ENCODE peak calls at places on chromosomes 7 and 10, in seven cellular contexts. B is NB4, I is PC-3, F is neural crest cell, C is fibroblast of mammary gland, A is neural progenitor cell, L is heart left ventricle. V is an unnamed sample.

GRCh38 chr10:71134732-71135211 is 77.6 kb upstream of the UNC5B start:
- DNase-seq in B (no peak), I (no peak), F (no peak), C (no peak), A (no peak), L (no peak), V (no peak)

GRCh38 chr7:68963547-68963946 is 634.7 kb upstream of the AUTS2 start:
- DNase-seq in B (no peak), I (no peak), F (no peak), C (peak), A (no peak), L (no peak), V (no peak)

GRCh38 chr7:91034459-91035368 is 229.5 kb upstream of the FZD1 start:
- DNase-seq in B (peak), I (peak), F (peak), C (peak), A (peak), L (peak), V (peak)

GRCh38 chr7:129376778-129377700 is 57.2 kb upstream of the STRIP2 start:
- DNase-seq in B (peak), I (peak), F (no peak), C (peak), A (no peak), L (no peak), V (peak)

GRCh38 chr10:28410420-28411135 is 107.7 kb upstream of the MPP7 start:
- DNase-seq in B (no peak), I (peak), F (no peak), C (no peak), A (no peak), L (no peak), V (peak)

GRCh38 chr7:140269004-140269638 is 92.3 kb upstream of the KDM7A start:
- DNase-seq in B (no peak), I (no peak), F (no peak), C (no peak), A (no peak), L (no peak), V (no peak)

GRCh38 chr7:37516610-37517108 is 68.0 kb upstream of the ELMO1 start:
- DNase-seq in B (peak), I (no peak), F (no peak), C (no peak), A (no peak), L (no peak), V (no peak)

GRCh38 chr10:73368238-73368637 is 9.6 kb upstream of the CFAP70 start:
- DNase-seq in B (no peak), I (no peak), F (no peak), C (no peak), A (no peak), L (no peak), V (no peak)

GRCh38 chr10:28684986-28685580 is 7.8 kb downstream of the BAMBI start:
- DNase-seq in B (no peak), I (peak), F (no peak), C (no peak), A (no peak), L (no peak), V (no peak)

GRCh38 chr7:106563466-106564150 is 97.3 kb downstream of the CCDC71L start:
- DNase-seq in B (no peak), I (no peak), F (no peak), C (peak), A (no peak), L (no peak), V (peak)

GRCh38 chr10:31134303-31134928 is 102.8 kb upstream of the ZNF438 start:
- DNase-seq in B (peak), I (peak), F (no peak), C (peak), A (no peak), L (no peak), V (peak)

GRCh38 chr7:29095666-29096560 is 50.4 kb downstream of the CPVL start:
- DNase-seq in B (no peak), I (no peak), F (no peak), C (peak), A (no peak), L (no peak), V (no peak)

GRCh38 chr7:29086545-29086944 is 59.8 kb downstream of the CPVL start:
- DNase-seq in B (no peak), I (no peak), F (no peak), C (no peak), A (no peak), L (no peak), V (no peak)

GRCh38 chr7:29087840-29088169 is 58.5 kb downstream of the CPVL start:
- DNase-seq in B (no peak), I (no peak), F (no peak), C (no peak), A (no peak), L (no peak), V (no peak)

GRCh38 chr7:29091121-29091601 is 55.2 kb downstream of the CPVL start:
- DNase-seq in B (no peak), I (no peak), F (peak), C (no peak), A (peak), L (peak), V (no peak)

DNA sequence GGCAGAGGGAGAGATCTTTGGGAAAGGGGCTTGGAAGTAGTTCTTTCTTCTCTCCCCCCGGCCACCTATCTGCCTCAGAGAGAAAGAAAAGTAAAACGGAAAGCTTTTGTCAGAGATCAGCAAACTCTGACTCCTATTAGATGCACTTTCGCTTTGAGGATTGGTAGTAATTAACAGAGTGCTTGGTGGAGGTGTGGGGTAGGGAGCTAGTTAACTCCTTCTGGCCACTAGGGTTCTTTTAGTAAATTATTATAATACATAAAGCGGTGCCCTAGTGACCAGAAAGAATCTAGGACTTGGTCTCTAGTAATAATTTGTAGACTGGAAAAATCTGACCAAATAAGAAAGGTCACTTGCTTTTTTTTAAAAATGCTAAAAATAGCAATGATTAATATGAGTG is 54.6 kb downstream of the CPVL start:
- DNase-seq in B (no peak), I (no peak), F (no peak), C (peak), A (peak), L (no peak), V (no peak)
- TF ChIP-seq CTCF in B (no peak), I (no peak), F (peak), C (no peak), A (peak), L (no peak), V (peak)

GRCh38 chr7:98175260-98175604 is 36.0 kb upstream of the BHLHA15 start:
- DNase-seq in B (no peak), I (no peak), F (no peak), C (no peak), A (no peak), L (no peak), V (no peak)

GRCh38 chr7:98177553-98177952 is 33.7 kb upstream of the BHLHA15 start:
- DNase-seq in B (no peak), I (no peak), F (no peak), C (no peak), A (no peak), L (no peak), V (no peak)

GRCh38 chr7:98170944-98171343 is 40.3 kb upstream of the BHLHA15 start:
- DNase-seq in B (no peak), I (no peak), F (no peak), C (no peak), A (no peak), L (no peak), V (no peak)

GRCh38 chr7:98171449-98171848 is 39.8 kb upstream of the BHLHA15 start:
- DNase-seq in B (no peak), I (no peak), F (no peak), C (no peak), A (no peak), L (no peak), V (no peak)

DNA sequence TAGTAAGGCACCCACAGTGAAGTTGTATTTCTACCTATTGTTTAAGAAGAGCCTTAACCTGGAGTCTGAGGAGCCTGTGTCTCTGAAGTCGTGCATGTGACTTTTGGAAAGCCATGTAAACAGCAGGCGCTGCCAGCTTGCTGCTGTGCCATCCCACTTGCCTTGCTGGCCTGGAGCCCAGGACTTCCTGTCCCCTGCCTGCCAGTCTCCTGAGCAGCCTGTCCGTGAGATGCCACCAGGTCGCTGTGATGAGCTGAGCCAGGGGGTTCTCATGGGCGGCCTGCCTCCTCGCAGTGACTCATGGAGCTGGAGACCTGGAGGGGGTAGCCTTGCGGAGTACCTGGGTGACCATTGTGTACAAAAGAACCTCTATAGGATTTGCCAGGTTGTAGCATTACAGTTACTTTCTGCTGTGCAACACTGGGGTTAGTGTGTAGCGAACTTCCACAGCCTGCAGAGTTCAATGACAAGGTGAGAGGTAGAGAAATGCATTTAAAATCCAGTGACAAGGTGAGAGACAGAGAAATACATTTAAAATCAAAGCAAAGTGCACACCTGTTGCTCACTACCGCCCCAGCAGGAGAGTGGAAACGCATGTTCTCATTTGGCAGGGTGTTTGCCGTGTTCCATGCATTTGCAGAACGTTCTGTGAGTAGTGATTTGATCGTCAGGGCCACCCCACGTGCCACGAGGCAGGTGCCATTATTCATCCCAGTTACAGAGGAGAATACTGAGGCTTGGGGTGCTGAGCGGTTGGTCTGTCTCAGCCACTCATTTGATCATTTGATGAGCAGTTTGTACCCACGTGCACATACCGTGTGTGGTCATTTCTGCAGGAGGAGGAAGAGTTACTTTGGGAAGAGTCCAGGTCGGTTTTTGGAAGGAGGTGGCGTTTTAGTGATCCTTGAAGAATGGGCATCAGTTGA is 36.6 kb upstream of the BHLHA15 start:
- DNase-seq in B (no peak), I (no peak), F (no peak), C (no peak), A (no peak), L (peak), V (no peak)
- TF ChIP-seq CTCF in B (no peak), I (peak), F (no peak), C (no peak), A (no peak), L (no peak), V (no peak)

GRCh38 chr7:23105644-23106490 is at the start of gene KLHL7:
- DNase-seq in B (peak), I (peak), F (peak), C (peak), A (peak), L (peak), V (peak)
- TF ChIP-seq CTCF in B (peak), I (no peak), F (peak), C (peak), A (no peak), L (peak), V (peak)

GRCh38 chr7:107661865-107662379 is 1.3 kb downstream of the SLC26A4 start:
- DNase-seq in B (no peak), I (no peak), F (no peak), C (no peak), A (peak), L (no peak), V (no peak)
- TF ChIP-seq CTCF in B (no peak), I (peak), F (no peak), C (no peak), A (no peak), L (no peak), V (no peak)

GRCh38 chr7:156074982-156075615 is 262.8 kb upstream of the SHH start:
- DNase-seq in B (no peak), I (no peak), F (no peak), C (no peak), A (no peak), L (no peak), V (no peak)
- TF ChIP-seq CTCF in B (no peak), I (peak), F (no peak), C (no peak), A (no peak), L (no peak), V (no peak)

GRCh38 chr10:112658465-112658864 is 211.4 kb downstream of the VTI1A start:
- DNase-seq in B (no peak), I (no peak), F (no peak), C (no peak), A (no peak), L (no peak), V (no peak)

GRCh38 chr10:112663181-112663879 is 216.3 kb downstream of the VTI1A start:
- DNase-seq in B (no peak), I (peak), F (no peak), C (peak), A (no peak), L (no peak), V (peak)

GRCh38 chr10:112655722-112656121 is 208.7 kb downstream of the VTI1A start:
- DNase-seq in B (no peak), I (no peak), F (no peak), C (no peak), A (no peak), L (no peak), V (no peak)

GRCh38 chr10:112654794-112655193 is 207.8 kb downstream of the VTI1A start:
- DNase-seq in B (no peak), I (no peak), F (no peak), C (no peak), A (no peak), L (no peak), V (no peak)

GRCh38 chr10:112658900-112659328 is 211.9 kb downstream of the VTI1A start:
- DNase-seq in B (no peak), I (peak), F (no peak), C (no peak), A (peak), L (no peak), V (peak)
- TF ChIP-seq CTCF in B (no peak), I (no peak), F (no peak), C (no peak), A (no peak), L (no peak), V (no peak)

GRCh38 chr7:816300-816750 is 16.0 kb upstream of the SUN1 start:
- DNase-seq in B (peak), I (peak), F (peak), C (peak), A (peak), L (peak), V (peak)

GRCh38 chr7:820341-820740 is 11.9 kb upstream of the SUN1 start:
- DNase-seq in B (no peak), I (no peak), F (no peak), C (no peak), A (no peak), L (no peak), V (no peak)

GRCh38 chr7:815284-816216 is 16.7 kb upstream of the SUN1 start:
- DNase-seq in B (peak), I (peak), F (peak), C (no peak), A (peak), L (no peak), V (no peak)

GRCh38 chr7:816751-817671 is 15.3 kb upstream of the SUN1 start:
- DNase-seq in B (peak), I (peak), F (no peak), C (no peak), A (peak), L (no peak), V (peak)

GRCh38 chr7:818031-818699 is 14.1 kb upstream of the SUN1 start:
- DNase-seq in B (peak), I (peak), F (no peak), C (peak), A (no peak), L (no peak), V (peak)
- TF ChIP-seq CTCF in B (no peak), I (peak), F (peak), C (peak), A (peak), L (peak), V (peak)

DNA sequence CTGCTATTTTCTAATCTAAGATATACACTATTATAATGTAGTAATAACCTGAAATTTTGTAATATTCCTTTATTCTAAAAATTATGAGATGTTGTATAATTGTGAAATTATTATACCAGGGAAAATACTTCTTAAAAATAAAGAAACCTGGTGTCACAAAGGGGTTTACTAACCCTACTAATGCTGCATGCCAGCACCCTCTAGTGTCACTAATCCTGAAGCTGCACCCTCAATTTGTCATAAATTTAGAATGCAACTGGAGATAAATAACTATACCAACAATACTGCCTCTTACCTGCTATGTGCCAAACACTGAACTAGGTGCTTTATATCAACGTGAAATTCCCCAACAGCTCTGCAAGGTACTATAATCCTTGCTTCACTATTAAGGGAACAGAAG is 30.8 kb downstream of the TM9SF3 start:
- DNase-seq in B (peak), I (peak), F (no peak), C (peak), A (peak), L (no peak), V (peak)
- TF ChIP-seq CTCF in B (peak), I (peak), F (peak), C (peak), A (peak), L (peak), V (peak)

DNA sequence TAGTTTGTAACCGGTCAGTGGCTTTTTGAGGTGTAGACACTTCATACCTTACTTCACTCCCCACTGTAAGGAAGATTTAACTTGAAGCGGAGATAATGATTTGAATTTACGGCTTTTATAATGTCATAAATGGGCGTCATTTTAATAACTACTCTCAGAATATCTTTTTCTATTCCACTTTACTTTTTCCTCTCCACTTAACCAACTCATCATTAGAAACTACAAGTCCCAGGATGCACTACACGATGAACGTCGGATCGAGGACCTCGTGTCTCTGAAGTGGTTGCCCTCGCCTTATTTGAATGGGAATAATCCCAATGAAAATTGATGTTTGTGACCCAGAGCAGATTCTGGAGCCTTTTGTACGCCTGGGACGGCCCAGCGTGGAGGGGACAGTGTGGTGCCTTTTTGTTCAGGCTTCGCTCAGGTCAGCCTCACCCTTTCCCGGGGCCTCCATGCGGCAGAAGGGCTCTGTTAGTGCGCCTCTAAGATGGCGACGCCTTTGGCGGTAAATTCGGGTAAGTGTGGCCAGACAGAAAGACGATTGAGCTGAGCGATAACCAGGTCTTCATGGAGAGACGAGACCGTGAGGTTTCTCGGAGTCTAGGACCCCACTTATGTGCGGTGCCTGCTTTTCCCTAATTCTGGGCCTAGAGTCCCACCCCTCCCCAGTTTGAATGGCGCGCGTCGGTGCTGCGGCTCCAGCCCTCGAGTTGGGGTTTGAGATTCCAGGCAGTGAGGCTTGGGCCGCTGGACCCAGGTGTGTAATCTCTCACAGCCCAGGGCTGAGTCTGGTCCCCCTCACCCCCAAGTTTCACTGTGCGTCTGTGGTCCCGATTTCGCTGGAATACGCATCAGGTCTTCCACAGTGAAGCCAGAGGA is at the start of gene NUP205:
- DNase-seq in B (peak), I (peak), F (peak), C (peak), A (peak), L (peak), V (peak)
- TF ChIP-seq CTCF in B (no peak), I (no peak), F (no peak), C (no peak), A (no peak), L (no peak), V (no peak)

DNA sequence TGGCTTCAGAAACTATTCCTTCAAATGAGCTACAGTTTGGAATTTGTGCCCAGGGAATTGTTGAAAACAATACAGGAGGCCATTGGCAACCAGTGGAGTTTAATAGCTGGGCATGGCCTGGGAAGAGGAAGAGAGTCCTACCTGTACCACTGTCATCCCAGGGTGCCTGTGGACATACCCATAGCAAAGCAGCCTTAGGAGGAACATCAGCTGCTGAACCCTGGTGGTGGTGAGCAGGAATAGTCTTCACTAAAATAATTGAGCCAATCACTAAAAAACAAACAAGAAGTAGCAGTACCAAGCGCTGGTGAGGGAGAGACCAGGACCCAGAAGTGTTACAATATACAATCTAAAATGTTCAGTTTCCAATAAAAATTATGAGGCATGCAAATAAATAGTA is 14.5 kb downstream of the IGFBP1 start:
- DNase-seq in B (no peak), I (no peak), F (no peak), C (no peak), A (no peak), L (no peak), V (no peak)
- TF ChIP-seq CTCF in B (no peak), I (no peak), F (no peak), C (peak), A (no peak), L (no peak), V (no peak)

V was measured in epithelial cell of esophagus.